ENCODE peak calls at places on chromosome 9, in five cellular contexts. One of them, this sample, is unnamed.

GRCh38 chr9:35490155-35490909 is 421 bp downstream of the RUSC2 start:
- DNase-seq in IMR-90: no peak
- DNase-seq in activated CD8-positive, alpha-beta T cell treated with anti-CD3 and anti-CD28 coated beads for 36 hours: no peak
- DNase-seq in ovary: peak
- DNase-seq in glutamatergic neuron: peak
- DNase-seq in this sample: peak

GRCh38 chr9:137070906-137071275 is 534 bp upstream of the SAPCD2 start:
- DNase-seq in IMR-90: no peak
- DNase-seq in activated CD8-positive, alpha-beta T cell treated with anti-CD3 and anti-CD28 coated beads for 36 hours: no peak
- DNase-seq in ovary: no peak
- DNase-seq in glutamatergic neuron: peak
- DNase-seq in this sample: no peak

GRCh38 chr9:126526218-126527108 is 87.3 kb upstream of the LMX1B start:
- DNase-seq in IMR-90: no peak
- DNase-seq in activated CD8-positive, alpha-beta T cell treated with anti-CD3 and anti-CD28 coated beads for 36 hours: no peak
- DNase-seq in ovary: no peak
- DNase-seq in glutamatergic neuron: no peak
- DNase-seq in this sample: no peak

GRCh38 chr9:107462691-107463090 is 26.9 kb downstream of the KLF4 start:
- DNase-seq in IMR-90: no peak
- DNase-seq in activated CD8-positive, alpha-beta T cell treated with anti-CD3 and anti-CD28 coated beads for 36 hours: no peak
- DNase-seq in ovary: no peak
- DNase-seq in glutamatergic neuron: no peak
- DNase-seq in this sample: no peak

GRCh38 chr9:87672586-87672985 is 53.3 kb upstream of the CTSL start:
- DNase-seq in IMR-90: no peak
- DNase-seq in activated CD8-positive, alpha-beta T cell treated with anti-CD3 and anti-CD28 coated beads for 36 hours: no peak
- DNase-seq in ovary: no peak
- DNase-seq in glutamatergic neuron: no peak
- DNase-seq in this sample: no peak

GRCh38 chr9:5784526-5785315 is 48.2 kb downstream of the ERMP1 start:
- DNase-seq in IMR-90: no peak
- DNase-seq in activated CD8-positive, alpha-beta T cell treated with anti-CD3 and anti-CD28 coated beads for 36 hours: no peak
- DNase-seq in ovary: no peak
- DNase-seq in glutamatergic neuron: no peak
- DNase-seq in this sample: no peak

GRCh38 chr9:13896922-13897835 is 416.8 kb downstream of the NFIB start:
- DNase-seq in IMR-90: no peak
- DNase-seq in activated CD8-positive, alpha-beta T cell treated with anti-CD3 and anti-CD28 coated beads for 36 hours: no peak
- DNase-seq in ovary: no peak
- DNase-seq in glutamatergic neuron: no peak
- DNase-seq in this sample: no peak

GRCh38 chr9:22731786-22732185 is 285.2 kb downstream of the DMRTA1 start:
- DNase-seq in IMR-90: no peak
- DNase-seq in activated CD8-positive, alpha-beta T cell treated with anti-CD3 and anti-CD28 coated beads for 36 hours: no peak
- DNase-seq in ovary: no peak
- DNase-seq in glutamatergic neuron: no peak
- DNase-seq in this sample: no peak

GRCh38 chr9:10255758-10256157 is 357.0 kb downstream of the PTPRD start:
- DNase-seq in IMR-90: no peak
- DNase-seq in activated CD8-positive, alpha-beta T cell treated with anti-CD3 and anti-CD28 coated beads for 36 hours: no peak
- DNase-seq in ovary: no peak
- DNase-seq in glutamatergic neuron: no peak
- DNase-seq in this sample: no peak

GRCh38 chr9:113675475-113675941 is 200.6 kb upstream of the ZNF618 start:
- DNase-seq in IMR-90: peak
- DNase-seq in activated CD8-positive, alpha-beta T cell treated with anti-CD3 and anti-CD28 coated beads for 36 hours: no peak
- DNase-seq in ovary: peak
- DNase-seq in glutamatergic neuron: no peak
- DNase-seq in this sample: no peak

GRCh38 chr9:18331808-18332209 is 142.1 kb upstream of the ADAMTSL1 start:
- DNase-seq in IMR-90: peak
- DNase-seq in activated CD8-positive, alpha-beta T cell treated with anti-CD3 and anti-CD28 coated beads for 36 hours: no peak
- DNase-seq in ovary: no peak
- DNase-seq in glutamatergic neuron: no peak
- DNase-seq in this sample: no peak

GRCh38 chr9:128149951-128150593 is 819 bp downstream of the LCN2 start:
- DNase-seq in IMR-90: no peak
- DNase-seq in activated CD8-positive, alpha-beta T cell treated with anti-CD3 and anti-CD28 coated beads for 36 hours: no peak
- DNase-seq in ovary: no peak
- DNase-seq in glutamatergic neuron: no peak
- DNase-seq in this sample: no peak

GRCh38 chr9:37503736-37504135 is 18.0 kb downstream of the POLR1E start:
- DNase-seq in IMR-90: peak
- DNase-seq in activated CD8-positive, alpha-beta T cell treated with anti-CD3 and anti-CD28 coated beads for 36 hours: peak
- DNase-seq in ovary: no peak
- DNase-seq in glutamatergic neuron: no peak
- DNase-seq in this sample: no peak

GRCh38 chr9:9521033-9521779 is 1091.6 kb downstream of the PTPRD start:
- DNase-seq in IMR-90: no peak
- DNase-seq in activated CD8-positive, alpha-beta T cell treated with anti-CD3 and anti-CD28 coated beads for 36 hours: no peak
- DNase-seq in ovary: no peak
- DNase-seq in glutamatergic neuron: no peak
- DNase-seq in this sample: no peak

GRCh38 chr9:132894343-132894742 is 15.6 kb downstream of the SPACA9 start:
- DNase-seq in IMR-90: no peak
- DNase-seq in activated CD8-positive, alpha-beta T cell treated with anti-CD3 and anti-CD28 coated beads for 36 hours: no peak
- DNase-seq in ovary: no peak
- DNase-seq in glutamatergic neuron: no peak
- DNase-seq in this sample: no peak

GRCh38 chr9:75239176-75239575 is 150.9 kb downstream of the OSTF1 start:
- DNase-seq in IMR-90: peak
- DNase-seq in activated CD8-positive, alpha-beta T cell treated with anti-CD3 and anti-CD28 coated beads for 36 hours: no peak
- DNase-seq in ovary: no peak
- DNase-seq in glutamatergic neuron: no peak
- DNase-seq in this sample: no peak

GRCh38 chr9:31588010-31588409 is 796.4 kb upstream of the ACO1 start:
- DNase-seq in IMR-90: no peak
- DNase-seq in activated CD8-positive, alpha-beta T cell treated with anti-CD3 and anti-CD28 coated beads for 36 hours: no peak
- DNase-seq in ovary: no peak
- DNase-seq in glutamatergic neuron: peak
- DNase-seq in this sample: no peak

GRCh38 chr9:31699836-31700235 is 684.6 kb upstream of the ACO1 start:
- DNase-seq in IMR-90: no peak
- DNase-seq in activated CD8-positive, alpha-beta T cell treated with anti-CD3 and anti-CD28 coated beads for 36 hours: no peak
- DNase-seq in ovary: no peak
- DNase-seq in glutamatergic neuron: no peak
- DNase-seq in this sample: no peak

GRCh38 chr9:137297060-137297664 is 4.9 kb downstream of the NRARP start:
- DNase-seq in IMR-90: no peak
- DNase-seq in activated CD8-positive, alpha-beta T cell treated with anti-CD3 and anti-CD28 coated beads for 36 hours: no peak
- DNase-seq in ovary: no peak
- DNase-seq in glutamatergic neuron: peak
- DNase-seq in this sample: no peak

GRCh38 chr9:86287013-86287412 is 4.7 kb upstream of the ISCA1 start:
- DNase-seq in IMR-90: peak
- DNase-seq in activated CD8-positive, alpha-beta T cell treated with anti-CD3 and anti-CD28 coated beads for 36 hours: peak
- DNase-seq in ovary: peak
- DNase-seq in glutamatergic neuron: peak
- DNase-seq in this sample: peak
- TF ChIP-seq CTCF in IMR-90: peak
- TF ChIP-seq CTCF in activated CD8-positive, alpha-beta T cell treated with anti-CD3 and anti-CD28 coated beads for 36 hours: peak
- TF ChIP-seq CTCF in ovary: no peak
- TF ChIP-seq CTCF in glutamatergic neuron: peak
- TF ChIP-seq CTCF in this sample: peak

GRCh38 chr9:94852373-94852772 is 125.9 kb downstream of the AOPEP start:
- DNase-seq in IMR-90: no peak
- DNase-seq in activated CD8-positive, alpha-beta T cell treated with anti-CD3 and anti-CD28 coated beads for 36 hours: no peak
- DNase-seq in ovary: no peak
- DNase-seq in glutamatergic neuron: no peak
- DNase-seq in this sample: no peak
- TF ChIP-seq CTCF in IMR-90: no peak
- TF ChIP-seq CTCF in activated CD8-positive, alpha-beta T cell treated with anti-CD3 and anti-CD28 coated beads for 36 hours: no peak
- TF ChIP-seq CTCF in ovary: no peak
- TF ChIP-seq CTCF in glutamatergic neuron: no peak
- TF ChIP-seq CTCF in this sample: no peak

DNA sequence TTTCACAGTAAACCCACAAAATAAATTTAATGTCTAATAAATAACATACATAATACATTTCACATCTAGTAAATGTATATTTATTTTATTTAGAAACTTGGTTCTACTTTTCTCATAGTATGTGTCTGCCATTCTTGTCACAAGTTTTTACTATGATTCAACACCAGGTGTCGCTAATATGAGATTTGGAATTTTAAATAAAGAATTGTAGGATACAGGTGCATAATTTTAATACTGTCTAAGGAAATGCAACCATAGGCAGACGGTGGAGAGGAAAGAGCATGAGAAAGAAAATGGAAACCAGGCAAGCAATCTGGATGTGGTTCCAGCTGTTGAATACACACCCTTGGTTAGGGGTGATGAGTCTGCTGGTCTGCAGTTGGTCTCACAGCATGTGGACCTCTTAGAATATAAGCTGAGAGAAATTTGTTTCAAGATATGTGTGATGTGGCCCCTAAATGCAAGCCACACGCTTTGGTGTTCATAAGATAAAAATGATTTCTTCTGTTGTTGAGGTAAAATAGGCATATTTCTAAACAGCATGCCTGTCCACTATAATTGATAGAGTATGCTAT is 114.7 kb upstream of the TXNDC8 start:
- DNase-seq in IMR-90: peak
- DNase-seq in activated CD8-positive, alpha-beta T cell treated with anti-CD3 and anti-CD28 coated beads for 36 hours: no peak
- DNase-seq in ovary: no peak
- DNase-seq in glutamatergic neuron: no peak
- DNase-seq in this sample: no peak
- TF ChIP-seq CTCF in IMR-90: peak
- TF ChIP-seq CTCF in activated CD8-positive, alpha-beta T cell treated with anti-CD3 and anti-CD28 coated beads for 36 hours: peak
- TF ChIP-seq CTCF in ovary: no peak
- TF ChIP-seq CTCF in glutamatergic neuron: peak
- TF ChIP-seq CTCF in this sample: peak

GRCh38 chr9:83200531-83200930 is 137.6 kb upstream of the RASEF start:
- DNase-seq in IMR-90: no peak
- DNase-seq in activated CD8-positive, alpha-beta T cell treated with anti-CD3 and anti-CD28 coated beads for 36 hours: no peak
- DNase-seq in ovary: no peak
- DNase-seq in glutamatergic neuron: no peak
- DNase-seq in this sample: no peak

GRCh38 chr9:83198336-83198735 is 135.4 kb upstream of the RASEF start:
- DNase-seq in IMR-90: no peak
- DNase-seq in activated CD8-positive, alpha-beta T cell treated with anti-CD3 and anti-CD28 coated beads for 36 hours: no peak
- DNase-seq in ovary: no peak
- DNase-seq in glutamatergic neuron: peak
- DNase-seq in this sample: no peak

GRCh38 chr9:83208065-83208850 is 145.3 kb upstream of the RASEF start:
- DNase-seq in IMR-90: no peak
- DNase-seq in activated CD8-positive, alpha-beta T cell treated with anti-CD3 and anti-CD28 coated beads for 36 hours: no peak
- DNase-seq in ovary: no peak
- DNase-seq in glutamatergic neuron: no peak
- DNase-seq in this sample: no peak

GRCh38 chr9:83199240-83199639 is 136.3 kb upstream of the RASEF start:
- DNase-seq in IMR-90: peak
- DNase-seq in activated CD8-positive, alpha-beta T cell treated with anti-CD3 and anti-CD28 coated beads for 36 hours: no peak
- DNase-seq in ovary: peak
- DNase-seq in glutamatergic neuron: peak
- DNase-seq in this sample: peak

DNA sequence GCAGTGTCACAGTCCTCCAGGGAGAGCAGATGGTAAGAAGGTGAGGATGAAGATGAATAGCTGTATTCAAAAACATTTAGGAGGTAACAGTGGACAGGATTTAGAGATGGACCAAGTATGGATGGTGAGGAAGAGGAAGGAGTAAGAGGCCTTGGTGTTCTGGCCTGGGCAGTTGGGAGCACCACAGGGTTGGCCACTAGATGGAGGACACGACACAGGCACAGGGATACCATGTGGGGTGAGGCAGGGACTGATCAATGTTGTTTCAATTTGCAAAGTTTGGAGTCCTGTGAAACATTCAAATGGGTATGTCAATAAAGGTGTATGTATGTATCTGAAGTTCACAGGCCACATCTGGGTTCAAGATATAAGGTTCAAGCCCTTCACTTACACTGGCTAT is 141.1 kb upstream of the RASEF start:
- DNase-seq in IMR-90: no peak
- DNase-seq in activated CD8-positive, alpha-beta T cell treated with anti-CD3 and anti-CD28 coated beads for 36 hours: no peak
- DNase-seq in ovary: no peak
- DNase-seq in glutamatergic neuron: no peak
- DNase-seq in this sample: no peak
- TF ChIP-seq CTCF in IMR-90: no peak
- TF ChIP-seq CTCF in activated CD8-positive, alpha-beta T cell treated with anti-CD3 and anti-CD28 coated beads for 36 hours: no peak
- TF ChIP-seq CTCF in ovary: no peak
- TF ChIP-seq CTCF in glutamatergic neuron: no peak
- TF ChIP-seq CTCF in this sample: no peak